ENCODE peak calls at places on chromosomes 12 and 14, in five cellular contexts. Q is sigmoid colon, I is transverse colon, S is stomach, V is spleen. L is an unnamed sample.

GRCh38 chr12:120500577-120500976 is 4.7 kb downstream of the DYNLL1 start:
- DNase-seq in V (no peak), I (no peak), S (no peak), Q (no peak), L (no peak)

GRCh38 chr12:112962561-112962960 is 15.8 kb upstream of the OAS2 start:
- DNase-seq in V (no peak), S (no peak), Q (no peak), I (no peak), L (peak; percentile 31)

GRCh38 chr12:1594045-1594294 is 411 bp downstream of the FBXL14 start:
- DNase-seq in V (peak; percentile 96), I (peak; percentile 76), Q (peak; percentile 79), S (peak; percentile 73), L (no peak)

GRCh38 chr12:96172981-96173380 is 21.2 kb upstream of the ELK3 start:
- DNase-seq in V (no peak), Q (no peak), I (no peak), S (no peak), L (no peak)

GRCh38 chr14:68491793-68492192 is 301.1 kb downstream of the ZFP36L1 start:
- DNase-seq in I (no peak), Q (no peak), S (no peak), V (no peak), L (no peak)

GRCh38 chr14:58238252-58239247 is 6.1 kb upstream of the PSMA3 start:
- DNase-seq in S (no peak), V (no peak), Q (no peak), I (no peak), L (no peak)

GRCh38 chr12:25276199-25276937 is 25.6 kb upstream of the KRAS start:
- DNase-seq in V (no peak), I (peak; percentile 72), S (peak; percentile 68), Q (peak; percentile 74), L (no peak)

GRCh38 chr12:112096667-112097066 is 11.9 kb downstream of the NAA25 start:
- DNase-seq in Q (no peak), I (no peak), V (no peak), S (no peak), L (no peak)

GRCh38 chr14:74577948-74578275 is 34.1 kb downstream of the LTBP2 start:
- DNase-seq in I (no peak), S (no peak), Q (peak; percentile 36), V (peak; percentile 39), L (no peak)

GRCh38 chr14:96739511-96739910 is 57.7 kb upstream of the VRK1 start:
- DNase-seq in V (no peak), S (no peak), I (no peak), Q (no peak), L (no peak)

GRCh38 chr12:10301103-10301502 is 6.6 kb upstream of the KLRD1 start:
- DNase-seq in V (no peak), Q (no peak), I (no peak), S (no peak), L (no peak)

GRCh38 chr12:130632582-130633174 is 83.4 kb downstream of the RIMBP2 start:
- DNase-seq in I (peak; percentile 39), V (no peak), S (no peak), Q (no peak), L (no peak)

GRCh38 chr14:32509632-32510187 is 180.6 kb downstream of the AKAP6 start:
- DNase-seq in I (peak; percentile 19), V (no peak), Q (peak; percentile 83), S (peak; percentile 30), L (no peak)
- TF ChIP-seq POLR2A in I (no peak), V (no peak), Q (no peak), S (no peak), L (no peak)

GRCh38 chr14:105866841-105867321 is 340.5 kb downstream of the TMEM121 start:
- DNase-seq in Q (peak; percentile 55), I (no peak), V (peak; percentile 51), S (peak; percentile 15), L (no peak)
- H3K9me3 ChIP-seq in Q (no peaks in the 10 kb centered on the region), I (no peaks in the 10 kb centered on the region), V (no peaks in the 10 kb centered on the region), S (no peaks in the 10 kb centered on the region), L (no peaks in the 10 kb centered on the region)

DNA sequence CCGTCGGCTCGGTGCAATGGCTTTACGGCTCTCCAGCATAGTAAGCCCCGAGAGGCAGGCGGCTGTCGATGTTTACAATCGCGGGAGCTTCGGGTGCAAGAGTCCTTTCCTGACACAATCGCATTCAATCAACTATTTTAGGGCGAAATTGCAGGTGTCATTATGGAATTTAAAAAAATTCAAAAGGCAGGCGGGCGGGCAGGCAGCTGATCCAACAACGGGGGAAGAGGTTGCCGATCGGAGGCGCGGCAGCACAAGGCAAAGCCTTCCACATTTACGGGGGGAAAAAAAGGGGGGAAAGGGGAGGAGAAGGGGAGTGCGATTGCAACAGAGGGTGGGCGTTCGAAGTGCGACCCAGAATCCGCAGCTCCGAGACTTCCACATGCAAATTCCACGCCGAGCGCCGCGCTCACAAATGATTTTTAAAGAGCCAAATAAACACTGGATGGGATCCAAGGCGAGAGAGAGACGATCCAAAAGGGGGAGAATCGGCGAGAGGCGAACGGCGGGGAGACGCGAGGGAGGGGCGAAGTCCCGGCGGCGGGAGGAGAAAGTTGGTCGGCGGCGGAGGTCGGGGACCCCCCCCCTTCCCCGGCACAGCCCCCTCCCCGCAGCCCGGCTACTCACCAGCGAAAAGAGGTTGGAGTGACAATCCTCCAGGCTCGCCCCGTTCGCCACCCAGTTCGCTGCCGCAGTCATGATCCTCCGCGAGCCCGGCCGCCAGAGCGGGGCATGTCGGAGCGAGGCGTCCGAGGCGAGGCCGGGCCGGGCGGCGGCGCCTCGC is 868 bp downstream of the MED13L start:
- DNase-seq in I (peak; percentile 76), S (peak; percentile 77), Q (peak; percentile 84), V (peak; percentile 95), L (no peak)
- TF ChIP-seq POLR2AphosphoS5 in I (peak; percentile 27), S (no peak), Q (peak; percentile 18), V (peak; percentile 15), L (peak; percentile 46)

DNA sequence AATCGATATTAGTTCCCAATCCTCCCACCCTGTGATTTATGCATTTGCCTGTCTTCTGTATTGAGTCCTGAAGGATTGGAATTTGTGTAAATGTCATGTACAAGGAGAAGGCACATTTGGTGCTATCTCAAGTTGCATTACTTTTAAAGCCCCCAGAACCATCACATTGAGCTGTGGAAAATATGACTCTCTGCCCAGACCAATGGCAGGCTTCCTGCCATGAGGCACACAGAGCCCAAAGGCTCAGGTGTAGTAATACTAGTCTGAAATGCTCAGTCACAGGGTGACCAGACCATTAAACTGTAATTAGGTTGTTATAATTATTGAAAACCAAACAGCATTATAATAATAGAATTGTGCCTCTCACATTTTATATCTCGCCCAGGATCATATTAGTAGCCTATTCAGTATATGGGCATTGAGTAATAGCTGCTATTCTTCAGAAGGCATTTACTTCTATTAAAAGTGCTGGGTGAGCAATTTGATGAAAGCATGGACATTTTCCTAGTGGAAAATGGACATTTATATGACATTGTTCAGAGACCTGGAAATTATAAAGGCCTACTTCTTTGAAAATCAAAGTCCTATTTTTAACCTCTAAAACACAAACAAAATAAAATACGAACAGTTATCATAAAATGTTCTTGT is 14.1 kb downstream of the EMP1 start:
- DNase-seq in Q (no peak), V (no peak), S (no peak), I (no peak), L (no peak)
- TF ChIP-seq POLR2A in Q (no peak), V (no peak), S (no peak), I (no peak), L (no peak)

DNA sequence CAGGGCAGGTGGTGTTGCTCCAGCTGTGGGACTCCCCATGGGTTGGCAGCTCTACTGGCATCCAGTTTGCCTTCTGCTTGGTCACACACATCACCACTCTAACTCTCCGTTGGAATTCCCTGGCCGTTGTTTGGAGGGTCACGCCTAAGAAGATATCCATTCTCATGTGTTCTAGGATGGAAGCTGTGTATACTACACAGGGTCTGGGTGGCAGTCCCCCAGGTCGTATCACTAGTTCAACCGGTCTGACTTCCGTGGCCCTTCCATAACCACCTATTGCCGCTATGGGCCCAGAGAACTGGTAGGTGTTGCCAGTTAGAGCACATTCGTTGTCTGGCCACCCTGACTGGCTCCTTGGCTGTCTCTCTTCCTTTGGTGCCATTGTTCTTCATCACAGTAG is 456.3 kb downstream of the TMEM121 start:
- DNase-seq in S (no peak), Q (no peak), I (no peak), V (no peak), L (no peak)
- H3K9me3 ChIP-seq in S (no peaks in the 10 kb centered on the region), Q (no peaks in the 10 kb centered on the region), I (no peaks in the 10 kb centered on the region), V (no peaks in the 10 kb centered on the region), L (no peaks in the 10 kb centered on the region)

DNA sequence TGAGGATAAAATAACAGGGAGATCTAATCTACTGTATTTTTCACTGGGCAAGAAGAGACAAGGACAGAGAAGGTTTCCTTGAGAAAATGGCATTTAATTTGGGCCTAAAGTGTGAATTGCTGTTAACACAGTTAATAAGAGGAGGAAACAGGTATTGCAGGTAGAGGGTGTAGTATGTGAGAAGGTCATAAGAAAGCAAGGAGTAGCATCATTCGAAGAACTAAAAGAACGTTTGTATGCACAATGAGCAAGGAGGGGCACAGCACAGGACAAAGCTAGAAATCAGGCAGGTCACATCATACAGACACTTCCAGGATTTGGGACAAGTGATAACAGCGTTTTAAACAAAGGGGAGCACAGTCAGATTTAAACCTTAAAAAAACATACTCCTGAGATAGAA is 85.1 kb upstream of the PLEKHA5 start:
- DNase-seq in V (no peak), Q (no peak), S (no peak), I (no peak), L (no peak)
- TF ChIP-seq POLR2AphosphoS5 in V (no peak), Q (no peak), S (no peak), I (no peak), L (no peak)

DNA sequence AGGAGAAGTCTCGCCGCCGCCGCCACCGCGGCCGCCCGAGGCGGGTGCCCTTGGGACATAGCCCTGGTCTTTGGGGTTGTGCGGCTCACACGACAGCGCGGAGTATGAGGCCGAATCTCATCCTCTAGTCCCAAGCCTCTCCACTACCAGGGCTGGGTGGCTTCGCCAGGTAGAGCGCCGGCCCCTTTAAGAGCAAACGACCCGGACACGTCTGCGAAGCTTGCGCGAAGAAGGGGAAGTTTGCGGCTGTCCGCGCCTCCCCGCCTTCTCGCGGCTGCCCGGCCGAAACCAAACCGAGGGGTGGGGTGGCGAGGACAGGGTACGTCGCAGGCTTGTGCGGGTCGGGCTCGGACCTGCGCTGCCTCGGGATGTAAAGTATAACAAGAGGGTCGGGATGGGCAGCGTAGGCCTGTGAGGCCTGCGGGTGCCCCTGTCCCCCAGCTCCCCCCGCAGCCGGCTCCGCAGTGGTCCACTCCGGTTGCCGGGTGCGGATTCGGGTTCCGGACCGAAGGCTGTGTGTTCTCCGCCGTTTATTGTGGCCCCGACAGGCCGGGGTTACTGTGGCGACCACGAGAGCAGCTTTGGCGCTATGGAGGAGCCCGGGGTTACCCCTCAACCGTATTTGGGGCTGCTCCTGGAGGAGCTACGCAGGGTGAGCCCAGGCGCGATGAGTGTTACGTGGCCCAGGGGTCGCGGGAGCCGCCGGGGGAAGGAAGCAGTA is 33.3 kb downstream of the MIA2 start:
- DNase-seq in Q (peak; percentile 91), V (peak; percentile 97), I (peak; percentile 89), S (peak; percentile 84), L (peak; percentile 93)
- TF ChIP-seq POLR2A in Q (peak; percentile 48), V (no peak), I (peak; percentile 77), S (no peak), L (no peak)

DNA sequence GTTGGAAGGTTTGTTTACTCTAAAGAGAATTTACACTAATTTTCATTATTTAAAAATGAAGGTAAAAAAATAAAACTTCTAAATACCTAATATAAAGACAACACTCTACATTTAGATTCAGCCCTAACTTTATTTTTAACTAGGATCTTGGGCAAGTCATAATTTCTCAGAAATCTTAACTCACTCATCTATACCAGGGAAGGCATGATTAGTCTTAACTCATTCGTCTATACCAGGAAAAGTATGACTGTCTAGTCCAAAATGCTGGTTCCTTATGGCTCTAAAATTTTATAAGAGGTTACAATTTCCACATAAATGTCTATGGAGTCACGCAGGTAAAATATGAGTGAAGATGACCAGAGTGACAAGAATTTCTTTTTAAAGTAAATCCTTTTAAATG is 52.7 kb upstream of the POC1B start:
- DNase-seq in I (no peak), V (no peak), S (no peak), Q (no peak), L (no peak)
- H3K9me3 ChIP-seq in I (no peaks in the 10 kb centered on the region), V (no peaks in the 10 kb centered on the region), S (no peaks in the 10 kb centered on the region), Q (no peaks in the 10 kb centered on the region), L (no peaks in the 10 kb centered on the region)

GRCh38 chr12:50933459-50934124 is 18.8 kb upstream of the HIGD1C start:
- DNase-seq in Q (no peak), I (no peak), V (no peak), S (no peak), L (no peak)
- TF ChIP-seq POLR2AphosphoS5 in Q (no peak), I (no peak), V (peak; percentile 4), S (no peak), L (no peak)

L was measured in esophagus muscularis mucosa.